ENCODE peak calls at places on chromosomes 3 and 15, in four cellular contexts. P is Peyer's patch, G is thyroid gland, F is body of pancreas. A is an unnamed sample.

GRCh38 chr3:187858086-187858485 is 112.8 kb upstream of the BCL6 start:
- DNase-seq in G (no peak), F (no peak), P (no peak), A (no peak)

GRCh38 chr3:42704136-42704841 is 1.7 kb upstream of the HHATL start:
- DNase-seq in G (no peak), P (no peak), F (no peak), A (peak)

GRCh38 chr3:143266936-143267335 is 147.4 kb downstream of the CHST2 start:
- DNase-seq in F (no peak), P (no peak), G (no peak), A (no peak)

GRCh38 chr3:79041621-79042020 is 726.2 kb downstream of the ROBO1 start:
- DNase-seq in P (no peak), G (no peak), F (no peak), A (no peak)

GRCh38 chr15:28021281-28022039 is 77.7 kb downstream of the OCA2 start:
- DNase-seq in F (peak), P (no peak), G (peak), A (peak)

GRCh38 chr3:152268501-152269422 is at the start of gene MBNL1:
- DNase-seq in P (peak), G (peak), F (peak), A (peak)

GRCh38 chr3:97952280-97952679 is 20.0 kb downstream of the RIOX2 start:
- DNase-seq in P (no peak), F (peak), G (no peak), A (no peak)

GRCh38 chr15:68821190-68821897 is 649 bp upstream of the ANP32A start:
- DNase-seq in G (peak), F (peak), P (peak), A (peak)

GRCh38 chr3:41120461-41120860 is 78.8 kb upstream of the CTNNB1 start:
- DNase-seq in G (no peak), P (no peak), F (peak), A (no peak)

GRCh38 chr3:78322780-78323179 is 1282.9 kb downstream of the ROBO2 start:
- DNase-seq in F (no peak), G (no peak), P (no peak), A (no peak)

GRCh38 chr15:35427091-35427490 is 118.9 kb downstream of the DPH6 start:
- DNase-seq in G (no peak), P (no peak), F (no peak), A (no peak)

GRCh38 chr3:30667250-30667585 is 60.8 kb downstream of the TGFBR2 start:
- DNase-seq in P (no peak), F (no peak), G (no peak), A (no peak)

GRCh38 chr3:194274424-194275085 is 76.6 kb downstream of the CPN2 start:
- DNase-seq in P (no peak), G (no peak), F (no peak), A (peak)

GRCh38 chr15:99409097-99409473 is 156.7 kb upstream of the MEF2A start:
- DNase-seq in P (no peak), F (peak), G (peak), A (peak)

GRCh38 chr3:159929181-159929893 is 59.3 kb upstream of the IL12A start:
- DNase-seq in F (peak), P (no peak), G (no peak), A (peak)

GRCh38 chr3:73674280-73674679 is 49.5 kb upstream of the PDZRN3 start:
- DNase-seq in P (no peak), G (no peak), F (no peak), A (no peak)

DNA sequence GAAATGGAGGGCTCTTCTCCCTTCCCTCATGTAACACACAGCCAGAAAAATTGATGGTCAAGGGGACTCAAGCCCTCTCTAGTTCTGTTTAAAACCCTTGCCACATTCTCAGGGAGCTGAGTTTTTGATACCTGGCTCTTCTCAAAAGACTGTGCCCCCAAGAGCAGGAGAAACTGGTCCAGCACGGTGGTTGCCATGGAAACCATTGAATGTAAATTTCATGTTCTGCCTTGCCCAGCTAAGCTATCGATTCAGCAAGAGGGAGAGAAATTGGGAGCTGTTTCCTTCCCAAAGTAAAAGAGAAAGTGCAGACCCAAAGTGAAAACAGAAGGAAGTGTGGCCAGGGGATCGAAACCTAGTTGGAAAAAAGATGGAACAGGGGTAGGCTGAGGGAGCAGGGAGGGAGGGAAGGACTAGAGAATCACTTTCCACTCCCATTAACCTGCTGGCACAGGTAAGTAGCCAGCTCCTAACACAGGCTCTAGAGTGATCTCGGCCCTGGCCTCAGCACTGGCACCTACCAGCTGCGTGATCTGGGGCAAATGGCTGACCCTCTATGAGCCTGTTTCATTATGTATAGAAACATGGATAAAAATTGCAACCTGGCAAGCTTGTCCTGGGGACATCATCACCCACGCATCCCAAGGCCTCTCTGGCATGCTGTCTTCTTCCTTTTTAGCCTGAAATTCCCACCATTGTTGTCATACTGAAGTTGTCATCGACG is 140.9 kb downstream of the TPRA1 start:
- DNase-seq in F (no peak), P (no peak), G (no peak), A (no peak)
- TF ChIP-seq POLR2A in F (no peak), P (no peak), G (no peak), A (no peak)

GRCh38 chr15:78923480-78924360 is 21.1 kb downstream of the CTSH start:
- DNase-seq in F (no peak), P (no peak), G (no peak), A (no peak)

GRCh38 chr15:78921517-78921916 is 23.3 kb downstream of the CTSH start:
- DNase-seq in P (no peak), F (no peak), G (no peak), A (no peak)

GRCh38 chr15:78925076-78925624 is 19.7 kb downstream of the CTSH start:
- DNase-seq in F (no peak), G (no peak), P (no peak), A (no peak)

GRCh38 chr15:78922527-78922926 is 22.3 kb downstream of the CTSH start:
- DNase-seq in P (no peak), G (no peak), F (no peak), A (no peak)

GRCh38 chr15:78921940-78922339 is 22.9 kb downstream of the CTSH start:
- DNase-seq in F (no peak), P (no peak), G (no peak), A (no peak)
- TF ChIP-seq POLR2A in F (no peak), P (no peak), G (no peak), A (no peak)

DNA sequence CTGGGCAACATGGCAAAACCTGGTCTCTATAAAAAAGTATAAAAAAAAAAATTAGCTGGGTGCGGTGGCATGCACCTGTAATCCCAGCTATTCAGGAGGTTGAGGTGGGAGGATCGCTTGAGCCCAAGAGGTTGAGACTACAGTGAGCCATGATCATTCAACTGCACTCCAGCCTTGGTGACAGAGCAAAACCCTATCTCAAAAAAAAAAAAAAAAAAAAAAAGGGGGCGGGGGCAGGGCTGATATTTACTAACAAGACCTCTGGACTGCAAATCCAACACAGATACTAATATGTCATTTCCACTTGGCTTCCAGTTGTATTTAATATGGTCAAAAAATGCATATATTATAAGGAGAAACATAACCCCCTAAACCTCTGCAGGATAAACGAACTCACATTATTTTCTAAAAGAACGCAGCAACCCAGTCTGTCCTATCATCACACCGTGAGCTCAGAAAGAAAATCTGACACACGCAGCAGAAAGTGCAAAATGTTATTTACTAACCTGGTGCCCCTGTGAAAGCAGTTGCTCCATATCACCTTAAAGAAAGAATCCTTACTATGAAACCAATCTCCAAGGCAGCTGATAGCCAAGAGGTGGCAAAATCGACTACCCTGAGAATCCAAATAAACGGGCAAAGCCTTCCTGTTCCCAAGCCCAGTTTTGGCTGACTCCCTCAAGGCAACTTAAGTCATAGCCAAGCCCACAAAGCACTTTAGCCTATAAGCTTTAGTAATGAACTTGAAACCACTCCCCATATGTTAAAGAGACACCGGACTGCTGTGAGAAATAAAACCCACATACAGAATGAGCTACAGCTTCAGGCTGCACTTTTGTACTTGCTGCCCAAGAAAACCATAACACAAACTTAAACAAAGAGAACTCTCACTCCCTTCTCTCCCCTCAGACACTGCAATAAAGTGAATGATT is 39.3 kb downstream of the PLD1 start:
- DNase-seq in P (no peak), G (peak), F (peak), A (peak)
- TF ChIP-seq POLR2A in P (peak), G (no peak), F (peak), A (no peak)

GRCh38 chr3:48918388-48919214 is at the start of gene ARIH2:
- DNase-seq in P (peak), F (peak), G (peak), A (peak)
- TF ChIP-seq POLR2A in P (peak), F (peak), G (no peak), A (peak)

GRCh38 chr3:133591271-133591742 is 17.8 kb downstream of the CDV3 start:
- DNase-seq in P (no peak), G (no peak), F (no peak), A (no peak)

GRCh38 chr3:133592843-133593242 is 19.4 kb downstream of the CDV3 start:
- DNase-seq in F (no peak), P (no peak), G (no peak), A (no peak)

GRCh38 chr3:133588035-133588434 is 14.5 kb downstream of the CDV3 start:
- DNase-seq in G (no peak), F (no peak), P (no peak), A (no peak)

GRCh38 chr3:133589503-133589902 is 16.0 kb downstream of the CDV3 start:
- DNase-seq in G (no peak), F (no peak), P (no peak), A (no peak)

GRCh38 chr3:133588784-133589465 is 15.4 kb downstream of the CDV3 start:
- DNase-seq in P (no peak), G (no peak), F (no peak), A (no peak)
- TF ChIP-seq POLR2A in P (no peak), G (no peak), F (no peak), A (no peak)

DNA sequence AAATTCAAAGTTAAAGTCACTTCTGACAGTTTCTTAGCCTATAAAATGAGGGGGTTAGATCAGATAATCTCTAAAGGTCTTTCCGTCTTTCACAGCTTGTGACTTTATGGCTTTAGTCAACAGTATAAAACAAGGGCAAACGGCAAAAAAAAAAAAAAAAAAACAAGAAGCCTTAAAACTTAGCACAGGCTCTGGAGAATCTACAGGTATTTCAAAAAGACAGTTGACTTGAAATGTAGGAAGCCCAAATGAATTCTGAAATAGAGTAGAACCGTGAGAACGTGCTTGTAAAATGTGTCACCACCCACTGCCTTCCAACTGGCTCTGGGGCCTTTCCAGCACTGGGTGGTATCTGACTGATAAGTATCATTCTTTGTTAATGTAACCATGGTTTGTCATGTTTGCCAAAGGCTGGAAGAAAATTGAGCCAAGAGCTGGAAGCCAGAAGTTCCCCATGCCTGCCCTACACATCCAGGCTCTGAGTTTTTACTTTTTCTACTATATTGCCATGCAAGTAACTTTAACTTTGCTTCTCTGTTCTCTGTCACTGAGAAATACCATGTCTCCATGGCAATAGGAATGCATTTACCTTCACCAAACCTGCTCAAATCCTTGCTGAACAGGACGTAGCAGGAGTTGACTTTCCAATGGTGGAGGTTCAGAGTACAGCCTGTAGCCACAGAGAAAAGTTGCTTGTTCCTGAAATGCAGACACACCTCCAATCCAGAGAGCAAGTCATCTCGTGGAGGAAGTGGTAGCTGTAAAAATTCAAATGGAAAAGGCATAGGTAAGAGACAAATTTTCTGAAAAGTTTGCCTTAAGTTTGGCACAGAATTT is 35.8 kb upstream of the THSD4 start:
- DNase-seq in G (peak), P (no peak), F (peak), A (no peak)
- TF ChIP-seq POLR2A in G (no peak), P (no peak), F (no peak), A (no peak)

GRCh38 chr15:31297880-31298456 is 28.7 kb upstream of the KLF13 start:
- DNase-seq in F (peak), P (no peak), G (no peak), A (no peak)

GRCh38 chr15:31297221-31297879 is 29.3 kb upstream of the KLF13 start:
- DNase-seq in G (no peak), F (no peak), P (no peak), A (no peak)

GRCh38 chr15:31295660-31296059 is 31.0 kb upstream of the KLF13 start:
- DNase-seq in P (no peak), G (no peak), F (no peak), A (no peak)

GRCh38 chr15:31298707-31299172 is 27.9 kb upstream of the KLF13 start:
- DNase-seq in F (no peak), P (no peak), G (no peak), A (no peak)

DNA sequence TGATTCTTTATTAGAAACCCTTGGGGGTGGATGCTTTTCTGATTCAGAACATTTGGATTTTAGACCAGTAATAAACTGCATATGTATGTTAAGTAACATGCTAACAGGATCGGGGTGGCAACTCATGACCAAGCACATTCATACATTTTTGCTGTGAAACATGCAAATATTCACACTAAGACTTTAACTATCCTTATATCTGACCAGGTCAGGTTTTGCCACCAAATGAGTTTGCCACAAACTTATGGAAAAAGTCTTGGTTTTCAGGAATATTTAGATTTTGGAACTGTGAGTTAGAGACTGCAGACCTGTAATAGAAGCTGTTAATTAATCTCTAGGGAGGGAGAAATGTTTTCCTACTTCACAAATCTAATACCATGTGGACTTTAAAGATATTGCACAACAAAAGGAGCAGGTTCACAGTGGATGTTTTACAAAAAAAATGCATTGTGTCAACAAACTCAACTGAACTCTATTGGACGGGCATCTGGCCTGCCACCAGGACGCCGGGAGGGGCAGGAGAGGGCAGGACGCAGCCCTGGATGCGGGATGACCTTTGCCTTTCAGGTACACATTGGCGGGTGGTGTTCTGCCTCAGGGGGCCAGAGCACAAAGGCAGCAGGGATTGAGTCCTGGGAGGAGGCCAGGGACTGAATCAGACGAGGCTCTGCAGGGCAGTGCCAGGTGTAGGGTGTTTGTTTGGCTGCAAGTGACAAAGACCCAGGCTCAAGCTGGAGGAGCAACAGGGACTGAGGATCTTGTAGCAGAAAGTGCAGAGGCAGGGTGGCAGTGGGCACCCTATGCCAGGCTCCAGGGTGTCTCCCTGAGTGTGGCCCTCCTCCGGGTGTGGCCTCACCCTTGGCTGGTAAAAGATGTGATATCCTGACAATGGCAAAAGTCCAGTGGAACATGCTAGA is 30.1 kb upstream of the KLF13 start:
- DNase-seq in F (peak), P (no peak), G (peak), A (no peak)
- TF ChIP-seq POLR2A in F (no peak), P (no peak), G (no peak), A (no peak)

A was measured in H54.